ENCODE peak calls at places on chromosomes 16 and 17, in five cellular contexts. N, H, G, M and Z are unnamed samples.

GRCh38 chr16:66484453-66485213 is 57.5 kb downstream of the BEAN1 start:
- DNase-seq in N (no peak), H (no peak), G (no peak), M (no peak), Z (no peak)

GRCh38 chr16:65441501-65441900 is 319.6 kb upstream of the CDH11 start:
- DNase-seq in N (no peak), H (no peak), G (no peak), M (no peak), Z (no peak)

GRCh38 chr16:65070831-65071230 is 51.0 kb downstream of the CDH11 start:
- DNase-seq in N (no peak), H (peak), G (peak), M (no peak), Z (peak)

GRCh38 chr17:6269474-6269873 is 165.4 kb downstream of the AIPL1 start:
- DNase-seq in N (peak), H (peak), G (no peak), M (no peak), Z (no peak)

GRCh38 chr17:16585796-16586195 is 16.8 kb upstream of the ZNF287 start:
- DNase-seq in N (no peak), H (no peak), G (no peak), M (no peak), Z (no peak)

GRCh38 chr16:65415460-65415859 is 293.6 kb upstream of the CDH11 start:
- DNase-seq in N (no peak), H (no peak), G (no peak), M (no peak), Z (no peak)

GRCh38 chr16:71895679-71896385 is 501 bp downstream of the IST1 start:
- DNase-seq in N (no peak), H (peak), G (peak), M (no peak), Z (no peak)

GRCh38 chr16:4737545-4737944 is 3.2 kb downstream of the DNAAF8 start:
- DNase-seq in N (no peak), H (no peak), G (no peak), M (no peak), Z (no peak)

GRCh38 chr17:40538019-40538935 is 27.0 kb downstream of the CCR7 start:
- DNase-seq in N (no peak), H (no peak), G (no peak), M (no peak), Z (peak)

GRCh38 chr16:62755938-62756337 is 719.7 kb upstream of the CDH8 start:
- DNase-seq in N (no peak), H (no peak), G (no peak), M (no peak), Z (no peak)

GRCh38 chr17:15257316-15257925 is 7.7 kb downstream of the PMP22 start:
- DNase-seq in N (peak), H (peak), G (peak), M (peak), Z (peak)

GRCh38 chr17:12727881-12728280 is 61.4 kb upstream of the ARHGAP44 start:
- DNase-seq in N (no peak), H (no peak), G (no peak), M (no peak), Z (no peak)

GRCh38 chr17:61201211-61201610 is 198.4 kb upstream of the TBX2 start:
- DNase-seq in N (no peak), H (peak), G (no peak), M (no peak), Z (no peak)

GRCh38 chr16:86074651-86075487 is 175.9 kb downstream of the IRF8 start:
- DNase-seq in N (no peak), H (no peak), G (no peak), M (no peak), Z (no peak)

GRCh38 chr16:4689864-4690704 is 3.3 kb upstream of the NUDT16L1 start:
- DNase-seq in N (no peak), H (no peak), G (no peak), M (no peak), Z (no peak)

GRCh38 chr16:23729503-23730424 is 16.7 kb upstream of the ERN2 start:
- DNase-seq in N (peak), H (peak), G (no peak), M (no peak), Z (no peak)

GRCh38 chr16:54677551-54677950 is 253.1 kb upstream of the IRX5 start:
- DNase-seq in N (no peak), H (no peak), G (no peak), M (no peak), Z (no peak)

GRCh38 chr16:82059983-82060421 is 24.9 kb downstream of the HSD17B2 start:
- DNase-seq in N (no peak), H (no peak), G (no peak), M (no peak), Z (no peak)

GRCh38 chr16:82263456-82264159 is 93.6 kb upstream of the MPHOSPH6 start:
- DNase-seq in N (peak), H (peak), G (peak), M (peak), Z (no peak)

GRCh38 chr16:2250652-2251280 is 621 bp downstream of the ECI1 start:
- DNase-seq in N (no peak), H (no peak), G (no peak), M (no peak), Z (no peak)

GRCh38 chr17:74544991-74545441 is 899 bp downstream of the CD300C start:
- DNase-seq in N (no peak), H (no peak), G (no peak), M (no peak), Z (no peak)

GRCh38 chr16:66052745-66053144 is 313.7 kb upstream of the CDH5 start:
- DNase-seq in N (no peak), H (no peak), G (no peak), M (no peak), Z (no peak)

GRCh38 chr16:47695746-47696145 is 234.6 kb downstream of the PHKB start:
- DNase-seq in N (no peak), H (no peak), G (no peak), M (no peak), Z (no peak)

GRCh38 chr17:9306086-9306485 is 269.5 kb downstream of the STX8 start:
- DNase-seq in N (no peak), H (no peak), G (no peak), M (no peak), Z (no peak)